ENCODE peak calls at places on chromosomes 6 and 20, in nine cellular contexts. J, Y, P, K, T, H, Z, U and D are unnamed samples.

GRCh38 chr6:98779618-98780017 is 54.8 kb upstream of the POU3F2 start:
- DNase-seq in Z (no peak), U (no peak), K (no peak), T (no peak), P (no peak), H (no peak), J (no peak), Y (no peak), D (no peak)

GRCh38 chr20:23361108-23361650 is 803 bp upstream of the GZF1 start:
- DNase-seq in K (no peak), Y (no peak), J (no peak), U (no peak), H (no peak), P (no peak), T (peak; percentile 23), Z (no peak), D (no peak)

GRCh38 chr6:128491643-128492206 is 28.7 kb downstream of the PTPRK start:
- DNase-seq in U (no peak), T (no peak), Z (no peak), J (no peak), P (peak; percentile 79), Y (no peak), H (no peak), K (peak; percentile 35), D (peak; percentile 39)

GRCh38 chr6:149122850-149123821 is 194.4 kb upstream of the TAB2 start:
- DNase-seq in J (no peak), P (no peak), Y (no peak), T (no peak), K (no peak), U (no peak), H (no peak), Z (no peak), D (no peak)

GRCh38 chr6:13268914-13269532 is 59.3 kb downstream of the TBC1D7 start:
- DNase-seq in T (peak; percentile 57), P (no peak), U (no peak), H (no peak), Y (no peak), J (no peak), K (no peak), Z (no peak), D (no peak)

GRCh38 chr6:7110092-7110792 is 2.5 kb downstream of the RREB1 start:
- DNase-seq in Z (no peak), J (no peak), K (no peak), H (no peak), P (no peak), T (peak; percentile 44), U (no peak), Y (no peak), D (no peak)

GRCh38 chr6:2103644-2104523 is 141.5 kb downstream of the GMDS start:
- DNase-seq in U (no peak), J (no peak), K (no peak), Z (no peak), P (peak; percentile 84), Y (peak; percentile 19), H (no peak), T (no peak), D (no peak)

GRCh38 chr6:115544765-115545409 is 515.8 kb downstream of the FRK start:
- DNase-seq in U (no peak), T (no peak), Z (no peak), J (no peak), P (no peak), K (no peak), Y (no peak), H (peak; percentile 58), D (no peak)

GRCh38 chr20:22744341-22745193 is 160.2 kb upstream of the FOXA2 start:
- DNase-seq in Y (no peak), T (no peak), P (peak; percentile 12), H (no peak), U (no peak), Z (no peak), K (no peak), J (no peak), D (peak; percentile 56)

GRCh38 chr20:41029150-41029872 is 689 bp downstream of the TOP1 start:
- DNase-seq in Y (no peak), T (peak; percentile 39), Z (peak; percentile 90), H (peak; percentile 68), U (peak; percentile 32), J (no peak), K (no peak), P (peak; percentile 54), D (no peak)

GRCh38 chr6:134741193-134741521 is 208.7 kb downstream of the ALDH8A1 start:
- DNase-seq in J (no peak), H (no peak), T (peak; percentile 52), P (no peak), Y (no peak), K (no peak), U (no peak), Z (peak; percentile 5), D (no peak)

GRCh38 chr6:41901882-41902519 is 6.8 kb upstream of the USP49 start:
- DNase-seq in Y (no peak), P (no peak), U (peak; percentile 10), Z (no peak), T (peak; percentile 44), J (no peak), H (no peak), K (no peak), D (no peak)

GRCh38 chr20:1163653-1164052 is 21.1 kb downstream of the TMEM74B start:
- DNase-seq in J (no peak), Y (no peak), K (no peak), H (no peak), U (no peak), P (no peak), Z (no peak), T (no peak), D (no peak)

GRCh38 chr6:21998539-21998938 is 298.3 kb downstream of the PRL start:
- DNase-seq in H (no peak), Y (no peak), T (no peak), J (no peak), Z (no peak), K (no peak), U (no peak), P (no peak), D (no peak)

GRCh38 chr6:22003219-22003779 is 293.5 kb downstream of the PRL start:
- DNase-seq in U (no peak), P (no peak), K (no peak), J (no peak), Y (no peak), Z (no peak), H (no peak), T (no peak), D (no peak)

GRCh38 chr6:21997414-21998037 is 299.3 kb downstream of the PRL start:
- DNase-seq in T (no peak), K (no peak), U (no peak), Z (no peak), P (peak; percentile 60), J (no peak), Y (no peak), H (no peak), D (no peak)

GRCh38 chr6:21999012-21999528 is 297.8 kb downstream of the PRL start:
- DNase-seq in Y (no peak), H (no peak), Z (no peak), U (no peak), K (no peak), T (no peak), P (peak; percentile 89), J (no peak), D (no peak)

DNA sequence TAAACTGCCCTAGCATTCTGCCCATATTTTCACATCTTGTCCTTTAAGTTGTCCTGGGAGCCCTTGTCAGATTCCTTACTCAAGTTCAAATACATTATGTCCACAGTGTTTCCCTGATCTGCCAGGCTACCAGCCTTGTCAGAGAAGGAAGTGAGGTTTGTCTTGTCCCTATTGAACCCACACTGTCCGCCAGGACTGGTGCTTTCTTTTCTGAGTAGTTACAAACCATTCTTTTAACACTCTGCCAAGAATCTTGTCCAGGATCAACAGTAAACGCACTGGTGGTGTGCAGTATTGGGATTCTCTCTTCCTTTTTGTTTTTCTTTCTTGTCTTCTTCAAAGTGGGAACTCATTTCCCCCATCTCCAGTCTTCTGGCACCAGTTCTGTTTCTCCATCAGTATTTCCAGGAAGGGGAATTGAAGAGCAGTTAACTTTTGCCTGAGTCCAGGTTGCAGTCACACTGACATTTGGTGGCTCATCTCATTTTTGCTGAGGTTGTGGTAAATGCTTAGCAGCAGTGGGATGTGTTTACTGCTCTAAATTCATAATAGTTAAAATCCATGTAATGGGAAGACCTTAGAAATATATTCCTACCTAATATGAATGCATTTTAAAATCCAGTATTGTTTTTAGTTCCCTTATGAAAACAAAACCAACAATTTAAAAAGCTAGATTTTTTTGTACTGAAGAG is 295.4 kb downstream of the PRL start:
- DNase-seq in T (no peak), Y (no peak), H (no peak), K (peak; percentile 40), U (no peak), J (no peak), P (peak; percentile 20), Z (no peak), D (peak; percentile 58)
- H3K4me1 ChIP-seq in T (peaks cover under 1% of the 10 kb centered on the region), Y (no peaks in the 10 kb centered on the region), H (peaks cover 63% of the 10 kb centered on the region), K (no peaks in the 10 kb centered on the region), U (no peaks in the 10 kb centered on the region), J (peaks cover 11% of the 10 kb centered on the region), P (peaks cover 19% of the 10 kb centered on the region), Z (peaks cover 17% of the 10 kb centered on the region), D (no peaks in the 10 kb centered on the region)

DNA sequence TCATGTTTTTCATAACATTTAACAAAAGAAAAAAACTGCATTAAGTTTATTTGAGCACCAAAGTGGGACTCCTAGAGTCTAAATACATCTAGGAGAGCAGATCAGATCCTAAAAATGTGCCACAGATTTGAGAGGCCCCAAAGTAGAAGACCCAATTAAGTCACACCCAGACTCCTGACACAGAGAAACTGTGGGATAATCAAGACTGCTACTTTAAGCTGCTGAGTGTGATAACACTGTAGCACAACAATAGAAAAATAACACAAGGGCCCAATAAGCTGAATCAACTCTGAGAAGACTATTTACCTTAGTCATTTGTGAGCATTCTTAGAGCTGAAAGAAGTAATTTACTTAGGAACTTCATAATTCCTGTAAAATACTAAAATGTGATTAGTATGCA is 26.0 kb downstream of the TRDN start:
- DNase-seq in K (no peak), Z (no peak), J (no peak), P (no peak), U (no peak), T (no peak), H (no peak), Y (no peak), D (no peak)
- TF ChIP-seq POLR2AphosphoS5 in K (no peak), Z (no peak), J (no peak), P (no peak), U (no peak), T (no peak), H (no peak), Y (no peak), D (no peak)

DNA sequence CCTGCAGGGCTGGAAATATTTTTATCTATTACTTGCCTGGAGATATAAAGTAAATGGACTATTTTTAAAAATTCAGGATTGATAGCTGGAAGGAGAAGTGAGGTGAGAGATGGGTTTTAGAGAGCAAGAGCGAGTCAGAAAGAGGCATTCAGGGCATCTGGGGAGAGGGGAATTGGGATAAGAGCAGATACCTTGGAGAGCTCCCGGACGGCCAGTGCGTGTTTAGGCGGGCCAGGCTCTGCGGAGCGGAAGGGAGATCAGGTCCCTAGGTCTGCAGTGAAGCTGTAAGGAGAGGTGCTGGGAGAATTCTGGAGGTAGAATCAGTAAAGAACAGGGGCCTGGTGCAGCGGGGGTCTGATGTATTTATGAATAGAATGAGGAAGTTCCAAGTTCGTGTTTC is 47.4 kb upstream of the FAM83D start:
- DNase-seq in T (peak; percentile 87), P (no peak), Z (no peak), U (no peak), H (no peak), J (no peak), K (no peak), Y (no peak), D (no peak)
- H3K4me1 ChIP-seq in T (peaks cover 7% of the 10 kb centered on the region), P (peaks cover 38% of the 10 kb centered on the region), Z (peaks cover 33% of the 10 kb centered on the region), U (peaks cover 8% of the 10 kb centered on the region), H (no peaks in the 10 kb centered on the region), J (peaks cover 12% of the 10 kb centered on the region), K (no peaks in the 10 kb centered on the region), Y (peaks cover 6% of the 10 kb centered on the region), D (no peaks in the 10 kb centered on the region)

GRCh38 chr6:130744601-130745382 is 82.4 kb upstream of the SMLR1 start:
- DNase-seq in Z (no peak), H (no peak), P (no peak), K (no peak), Y (no peak), J (no peak), T (no peak), U (no peak), D (no peak)
- TF ChIP-seq POLR2AphosphoS5 in Z (no peak), H (no peak), P (no peak), K (no peak), Y (no peak), J (no peak), T (no peak), U (no peak), D (no peak)